ENCODE peak calls at places on chromosomes 1 and 21, in seven cellular contexts. K, I, D, Z, P, R and L are unnamed samples.

GRCh38 chr1:165737196-165737595 is 31.5 kb downstream of the TMCO1 start:
- DNase-seq in K (no peak), I (no peak), D (no peak), Z (no peak), P (no peak), R (no peak), L (peak)

GRCh38 chr1:190658907-190659306 is 181.2 kb upstream of the BRINP3 start:
- DNase-seq in K (no peak), I (no peak), D (no peak), Z (no peak), P (no peak), R (no peak), L (no peak)

GRCh38 chr1:234490789-234491479 is 12.0 kb upstream of the TARBP1 start:
- DNase-seq in K (no peak), I (no peak), D (no peak), Z (no peak), P (no peak), R (no peak), L (no peak)

GRCh38 chr1:221907531-221907930 is 165.6 kb upstream of the DUSP10 start:
- DNase-seq in K (no peak), I (no peak), D (no peak), Z (no peak), P (no peak), R (no peak), L (peak)

GRCh38 chr1:21232044-21232443 is 55.3 kb upstream of the EIF4G3 start:
- DNase-seq in K (peak), I (peak), D (no peak), Z (peak), P (peak), R (no peak), L (peak)

GRCh38 chr21:42013338-42013737 is 3.2 kb upstream of the ZBTB21 start:
- DNase-seq in K (no peak), I (no peak), D (no peak), Z (no peak), P (no peak), R (no peak), L (no peak)

GRCh38 chr1:88063605-88064004 is 620.5 kb upstream of the PKN2 start:
- DNase-seq in K (no peak), I (no peak), D (no peak), Z (no peak), P (no peak), R (no peak), L (peak)

GRCh38 chr21:14236180-14236579 is 20.2 kb downstream of the RBM11 start:
- DNase-seq in K (no peak), I (no peak), D (no peak), Z (no peak), P (no peak), R (no peak), L (no peak)

GRCh38 chr1:91523462-91523861 is 22.8 kb downstream of the CDC7 start:
- DNase-seq in K (peak), I (no peak), D (no peak), Z (no peak), P (no peak), R (peak), L (no peak)

GRCh38 chr1:21261551-21262281 is 28.5 kb downstream of the ECE1 start:
- DNase-seq in K (peak), I (peak), D (peak), Z (peak), P (peak), R (peak), L (peak)

GRCh38 chr1:201459775-201460174 is 9.2 kb downstream of the PHLDA3 start:
- DNase-seq in K (no peak), I (no peak), D (no peak), Z (no peak), P (no peak), R (no peak), L (no peak)

GRCh38 chr1:155207578-155208405 is at the start of gene THBS3:
- DNase-seq in K (no peak), I (peak), D (peak), Z (peak), P (no peak), R (no peak), L (no peak)

GRCh38 chr1:231327617-231328016 is 10.0 kb downstream of the EXOC8 start:
- DNase-seq in K (no peak), I (no peak), D (no peak), Z (no peak), P (no peak), R (no peak), L (no peak)

GRCh38 chr1:47432071-47433036 is 5.5 kb upstream of the FOXD2 start:
- DNase-seq in K (peak), I (peak), D (peak), Z (peak), P (peak), R (no peak), L (peak)

GRCh38 chr1:20184481-20184900 is 1.4 kb upstream of the UBXN10 start:
- DNase-seq in K (no peak), I (no peak), D (no peak), Z (no peak), P (no peak), R (no peak), L (peak)

GRCh38 chr1:20187103-20187812 is 940 bp upstream of the PLA2G2C start:
- DNase-seq in K (no peak), I (no peak), D (no peak), Z (no peak), P (peak), R (no peak), L (no peak)

GRCh38 chr1:20187813-20188454 is 1.6 kb upstream of the PLA2G2C start:
- DNase-seq in K (no peak), I (no peak), D (no peak), Z (no peak), P (no peak), R (no peak), L (no peak)

GRCh38 chr1:20184997-20185833 is 681 bp upstream of the UBXN10 start:
- DNase-seq in K (no peak), I (no peak), D (no peak), Z (no peak), P (no peak), R (no peak), L (no peak)

GRCh38 chr1:20185834-20186782 is at the start of the genes PLA2G2C and UBXN10:
- DNase-seq in K (peak), I (peak), D (peak), Z (no peak), P (peak), R (no peak), L (no peak)
- H3K4me3 ChIP-seq in K (peak), I (peak), D (peak), Z (peak), P (peak), R (peak), L (no peak)

DNA sequence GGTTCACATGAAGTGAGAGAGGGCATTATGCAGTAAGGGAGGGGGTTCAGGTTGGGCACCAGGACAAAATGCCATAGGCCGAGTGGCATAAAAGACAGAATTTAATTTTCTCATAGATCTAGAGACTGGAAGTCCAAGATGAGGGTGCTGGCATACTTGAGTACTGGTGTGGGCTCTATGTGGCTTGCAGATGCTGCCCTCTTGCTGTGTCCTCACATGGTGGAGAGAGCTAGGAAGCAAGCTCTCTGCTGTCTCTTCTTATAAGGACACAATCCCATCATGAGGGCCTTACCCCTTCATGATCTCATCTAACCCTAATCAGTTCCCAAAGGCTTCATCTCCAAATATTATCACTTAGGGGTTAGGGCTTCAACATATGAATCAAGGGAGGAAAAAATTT is 64.6 kb downstream of the PLPPR5 start:
- DNase-seq in K (no peak), I (no peak), D (no peak), Z (no peak), P (no peak), R (no peak), L (peak)
- TF ChIP-seq CTCF in K (no peak), I (no peak), D (no peak), Z (no peak), P (no peak), R (no peak), L (no peak)

DNA sequence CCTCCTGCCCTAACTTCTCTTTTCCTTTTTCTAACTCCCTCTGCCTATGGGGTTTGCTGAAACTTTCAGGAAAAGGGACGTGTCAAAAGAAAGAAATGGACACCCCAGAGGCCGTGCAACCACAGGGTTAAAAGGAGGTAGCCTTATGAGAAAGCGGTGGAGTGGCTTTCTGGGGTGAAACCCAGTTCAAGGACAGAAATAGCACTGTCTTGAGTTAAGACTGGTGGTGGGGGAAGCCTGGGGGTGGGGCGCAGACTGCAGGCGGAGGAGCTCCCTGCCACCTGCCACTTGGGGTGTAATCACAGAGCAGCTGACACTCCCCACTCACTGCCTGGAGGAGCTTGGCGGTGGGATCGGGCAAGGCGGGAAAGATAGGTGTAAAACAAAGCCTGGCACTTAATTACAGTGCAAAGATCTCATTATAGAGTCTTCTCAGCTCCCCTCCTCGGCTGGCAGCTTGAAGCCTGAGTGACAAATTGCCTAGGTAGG is 756 bp upstream of the TLR5 start:
- DNase-seq in K (peak), I (no peak), D (peak), Z (no peak), P (no peak), R (no peak), L (no peak)
- H3K4me3 ChIP-seq in K (peak), I (no peak), D (peak), Z (no peak), P (peak), R (peak), L (no peak)

DNA sequence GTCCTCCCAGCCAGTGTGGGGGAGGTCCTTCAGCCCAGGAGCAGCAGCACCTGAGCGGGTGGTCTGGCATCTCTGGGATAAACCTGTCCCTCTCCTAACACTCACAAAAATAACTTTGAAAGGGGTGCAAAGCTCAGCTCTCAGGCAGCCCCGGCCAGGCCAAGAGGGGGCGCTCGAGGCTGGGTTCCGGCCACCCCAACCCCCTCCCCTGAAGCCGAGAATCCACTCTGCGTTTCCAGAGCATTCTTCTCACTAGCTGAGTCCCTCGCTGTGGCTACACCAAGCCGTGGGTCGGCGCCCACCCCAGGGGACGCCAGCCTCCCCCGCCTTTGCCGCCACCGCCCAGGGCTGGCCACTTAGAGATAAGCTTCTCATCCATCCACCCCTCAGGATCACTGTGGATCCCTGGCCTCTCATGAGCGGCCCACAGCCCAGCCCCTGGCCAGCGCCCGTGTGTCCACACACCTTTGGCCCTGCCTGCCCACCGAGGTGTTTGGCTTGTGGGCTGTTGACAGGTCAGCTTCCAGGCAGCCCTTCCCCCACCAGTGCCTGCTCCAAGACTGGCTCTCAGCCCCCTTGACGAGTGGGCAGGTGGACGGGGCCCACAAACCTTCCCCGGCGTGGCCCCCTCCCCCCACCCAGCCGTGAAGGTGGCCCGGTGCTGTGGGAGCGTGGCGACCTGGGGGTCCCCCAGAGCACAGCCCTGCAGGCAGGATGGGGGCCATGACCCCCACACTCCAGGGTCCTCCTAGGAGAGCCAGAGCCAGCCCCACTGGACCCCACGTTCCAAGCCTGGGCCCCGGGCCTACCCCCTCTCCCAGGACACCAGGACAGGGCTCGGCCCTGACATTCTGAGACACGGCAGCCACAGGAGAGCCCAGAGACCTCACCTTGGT is 1.9 kb downstream of the FTCD start:
- DNase-seq in K (peak), I (no peak), D (peak), Z (no peak), P (peak), R (no peak), L (no peak)
- TF ChIP-seq CTCF in K (peak), I (peak), D (peak), Z (peak), P (peak), R (peak), L (no peak)

GRCh38 chr1:181394766-181395165 is 88.6 kb upstream of the CACNA1E start:
- DNase-seq in K (no peak), I (no peak), D (no peak), Z (no peak), P (no peak), R (no peak), L (no peak)

GRCh38 chr1:181396811-181397210 is 86.5 kb upstream of the CACNA1E start:
- DNase-seq in K (no peak), I (no peak), D (no peak), Z (no peak), P (no peak), R (no peak), L (no peak)

GRCh38 chr1:181398544-181398943 is 84.8 kb upstream of the CACNA1E start:
- DNase-seq in K (no peak), I (no peak), D (no peak), Z (no peak), P (no peak), R (no peak), L (no peak)

GRCh38 chr1:181397841-181398240 is 85.5 kb upstream of the CACNA1E start:
- DNase-seq in K (no peak), I (no peak), D (no peak), Z (no peak), P (no peak), R (no peak), L (no peak)

GRCh38 chr1:181396171-181396670 is 87.1 kb upstream of the CACNA1E start:
- DNase-seq in K (no peak), I (no peak), D (no peak), Z (no peak), P (no peak), R (no peak), L (no peak)
- H3K4me3 ChIP-seq in K (no peak), I (no peak), D (no peak), Z (no peak), P (no peak), R (no peak), L (no peak)

DNA sequence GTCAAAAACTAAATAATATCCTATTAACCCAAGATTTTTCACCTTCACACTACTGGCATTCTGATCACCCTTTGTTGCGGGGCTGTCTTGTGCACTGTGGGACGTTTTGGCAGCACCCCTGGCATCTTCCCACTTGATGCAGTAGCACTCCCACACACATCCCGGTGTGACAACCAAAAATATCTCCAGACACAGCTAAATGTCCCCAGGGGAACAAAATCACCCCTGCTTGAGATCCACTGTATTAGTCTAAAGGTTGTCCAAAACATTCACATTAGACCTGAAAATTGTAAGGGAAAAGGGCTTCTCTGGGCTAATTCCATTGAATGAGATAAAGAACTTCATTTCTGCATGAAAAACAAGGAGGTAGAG is 37.8 kb downstream of the PLEKHO1 start:
- DNase-seq in K (no peak), I (no peak), D (no peak), Z (no peak), P (no peak), R (no peak), L (no peak)
- TF ChIP-seq CTCF in K (no peak), I (peak), D (peak), Z (no peak), P (no peak), R (no peak), L (no peak)